ENCODE peak calls at places on chromosomes 16 and 17, in six cellular contexts. W, Z, U, M, B and H are unnamed samples.

GRCh38 chr17:4433515-4434031 is at the start of gene SPNS3:
- DNase-seq in W (no peak), Z (no peak), U (no peak), M (no peak), B (no peak), H (no peak)

GRCh38 chr17:82380860-82381702 is 9.5 kb downstream of the UTS2R start:
- DNase-seq in W (no peak), Z (no peak), U (no peak), M (no peak), B (no peak), H (no peak)

GRCh38 chr17:74736423-74737298 is at the start of gene RAB37:
- DNase-seq in W (peak), Z (peak), U (no peak), M (no peak), B (no peak), H (peak)

GRCh38 chr16:89484923-89485679 is 5.3 kb downstream of the ANKRD11 start:
- DNase-seq in W (no peak), Z (no peak), U (no peak), M (no peak), B (no peak), H (no peak)

GRCh38 chr17:37520174-37520573 is 30.5 kb downstream of the DUSP14 start:
- DNase-seq in W (no peak), Z (no peak), U (no peak), M (no peak), B (no peak), H (no peak)

GRCh38 chr17:76046064-76046463 is 19.0 kb upstream of the EVPL start:
- DNase-seq in W (no peak), Z (no peak), U (no peak), M (no peak), B (no peak), H (no peak)

GRCh38 chr17:67629963-67630320 is 87.8 kb upstream of the NOL11 start:
- DNase-seq in W (no peak), Z (peak), U (no peak), M (no peak), B (no peak), H (no peak)

GRCh38 chr17:20095366-20096080 is 86.4 kb downstream of the SPECC1 start:
- DNase-seq in W (no peak), Z (peak), U (peak), M (peak), B (peak), H (no peak)

GRCh38 chr16:89510526-89510925 is 2.3 kb downstream of the SPG7 start:
- DNase-seq in W (no peak), Z (no peak), U (no peak), M (no peak), B (no peak), H (no peak)

GRCh38 chr17:46733837-46734516 is 84.5 kb downstream of the WNT3 start:
- DNase-seq in W (no peak), Z (no peak), U (no peak), M (no peak), B (no peak), H (no peak)

GRCh38 chr16:12661656-12662172 is 142.0 kb downstream of the CPPED1 start:
- DNase-seq in W (peak), Z (peak), U (no peak), M (no peak), B (no peak), H (no peak)

GRCh38 chr17:78921437-78921971 is 3.7 kb downstream of the TIMP2 start:
- DNase-seq in W (no peak), Z (no peak), U (no peak), M (no peak), B (no peak), H (no peak)

GRCh38 chr17:73342549-73343167 is 30.9 kb upstream of the CDC42EP4 start:
- DNase-seq in W (no peak), Z (peak), U (no peak), M (no peak), B (no peak), H (no peak)

GRCh38 chr17:2034806-2035548 is 5.0 kb downstream of the DPH1 start:
- DNase-seq in W (no peak), Z (no peak), U (no peak), M (no peak), B (no peak), H (no peak)

GRCh38 chr16:57873218-57873617 is 70.9 kb upstream of the KIFC3 start:
- DNase-seq in W (peak), Z (no peak), U (no peak), M (no peak), B (no peak), H (no peak)

GRCh38 chr16:47884131-47884725 is 271.6 kb downstream of the ABCC12 start:
- DNase-seq in W (no peak), Z (no peak), U (no peak), M (no peak), B (no peak), H (no peak)

GRCh38 chr17:56737741-56738161 is 96.0 kb downstream of the C17orf67 start:
- DNase-seq in W (no peak), Z (no peak), U (no peak), M (no peak), B (no peak), H (no peak)

GRCh38 chr16:53129281-53130192 is 74.7 kb downstream of the CHD9 start:
- DNase-seq in W (no peak), Z (no peak), U (no peak), M (no peak), B (peak), H (no peak)

GRCh38 chr16:53131050-53131362 is 76.2 kb downstream of the CHD9 start:
- DNase-seq in W (no peak), Z (no peak), U (no peak), M (no peak), B (no peak), H (no peak)

GRCh38 chr16:53131363-53132071 is 76.7 kb downstream of the CHD9 start:
- DNase-seq in W (peak), Z (peak), U (peak), M (peak), B (peak), H (peak)

GRCh38 chr16:53132406-53132805 is 77.6 kb downstream of the CHD9 start:
- DNase-seq in W (no peak), Z (no peak), U (no peak), M (no peak), B (no peak), H (no peak)

GRCh38 chr16:53130193-53131049 is 75.6 kb downstream of the CHD9 start:
- DNase-seq in W (peak), Z (peak), U (peak), M (peak), B (peak), H (peak)
- TF ChIP-seq POLR2A in W (peak), Z (peak), U (peak), M (no peak), B (peak), H (peak)

GRCh38 chr16:68134644-68135043 is 49.5 kb downstream of the NFATC3 start:
- DNase-seq in W (no peak), Z (no peak), U (no peak), M (no peak), B (no peak), H (no peak)
- TF ChIP-seq CTCF in W (no peak), Z (no peak), U (no peak), M (no peak), B (no peak), H (no peak)

DNA sequence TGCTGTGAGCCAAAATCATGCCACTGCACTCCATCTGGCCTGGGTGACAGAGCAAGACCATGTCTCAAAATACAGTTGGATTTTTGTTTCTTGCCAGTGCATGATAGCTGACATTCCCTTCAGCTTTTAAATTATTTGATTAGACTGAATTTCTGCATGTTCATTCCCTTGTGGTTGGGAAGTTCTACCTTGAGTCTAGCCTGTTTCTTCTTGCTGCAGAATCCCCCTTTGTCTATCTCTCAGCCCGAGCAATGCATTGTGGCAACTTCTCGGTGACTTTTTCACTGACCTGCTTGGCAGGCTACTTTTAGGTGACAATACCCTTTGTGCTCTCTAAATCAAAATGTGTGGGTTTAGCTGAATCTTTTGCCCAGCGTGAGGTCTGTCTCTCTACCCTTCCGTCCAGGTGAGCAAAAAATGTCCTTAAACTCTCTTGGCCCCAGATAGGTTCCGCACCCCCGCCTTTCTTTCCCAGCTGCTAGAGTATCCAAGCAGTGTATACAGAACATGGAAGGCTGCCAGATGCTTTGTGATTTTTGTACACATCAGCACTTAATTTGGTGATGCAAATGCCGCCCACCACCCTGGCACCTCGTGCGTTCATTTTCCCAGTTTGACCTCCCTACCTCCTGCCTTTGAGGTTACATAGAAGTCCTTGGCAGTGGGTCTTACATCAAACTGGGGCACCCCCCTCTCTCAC is 130.2 kb downstream of the ABCC6 start:
- DNase-seq in W (no peak), Z (no peak), U (peak), M (no peak), B (no peak), H (no peak)
- TF ChIP-seq POLR2A in W (no peak), Z (no peak), U (no peak), M (no peak), B (no peak), H (no peak)

DNA sequence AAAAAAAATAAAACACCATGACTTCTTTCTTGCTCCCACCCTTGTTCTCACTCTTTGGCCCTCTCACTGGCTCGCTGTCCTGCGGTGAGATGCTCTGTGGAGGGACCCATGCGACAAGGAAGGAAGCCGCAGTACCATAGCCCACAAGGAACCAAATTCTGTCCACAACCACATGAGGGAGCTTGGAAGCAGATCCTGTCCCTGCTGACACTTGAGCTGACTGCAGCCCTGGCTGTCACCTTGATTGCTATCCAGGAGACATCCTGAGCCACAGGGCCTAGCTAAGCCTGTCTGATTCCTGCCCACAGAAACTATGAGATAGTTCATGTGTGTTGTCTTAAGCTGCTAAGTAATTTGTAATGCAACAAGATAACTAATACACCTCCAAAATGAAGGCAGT is 4.8 kb upstream of the MT2A start:
- DNase-seq in W (no peak), Z (peak), U (no peak), M (no peak), B (peak), H (no peak)
- TF ChIP-seq CTCF in W (peak), Z (peak), U (no peak), M (peak), B (peak), H (peak)

DNA sequence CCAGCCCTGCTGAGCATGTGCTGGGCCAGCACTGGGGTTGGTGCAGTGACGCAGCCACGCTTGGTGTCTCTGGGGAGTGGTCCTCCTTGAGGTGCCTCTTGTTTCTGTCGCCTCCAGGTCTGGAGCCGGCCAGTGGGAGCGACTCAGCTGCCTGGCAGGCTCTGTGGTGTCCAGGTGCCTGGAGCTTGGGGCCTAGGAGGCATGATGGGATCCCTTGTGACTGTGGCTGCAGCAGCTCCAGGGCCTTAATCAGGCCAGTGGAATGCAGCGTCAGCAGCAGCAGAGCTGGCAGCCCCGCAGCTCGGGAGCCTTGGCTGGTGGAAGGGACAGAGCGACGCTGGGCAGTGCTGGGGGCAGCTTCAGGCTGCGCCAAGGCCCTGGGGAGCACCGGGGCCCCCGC is 74.7 kb upstream of the CIBAR2 start:
- DNase-seq in W (no peak), Z (no peak), U (no peak), M (no peak), B (no peak), H (no peak)
- TF ChIP-seq POLR2A in W (no peak), Z (no peak), U (no peak), M (no peak), B (no peak), H (no peak)

DNA sequence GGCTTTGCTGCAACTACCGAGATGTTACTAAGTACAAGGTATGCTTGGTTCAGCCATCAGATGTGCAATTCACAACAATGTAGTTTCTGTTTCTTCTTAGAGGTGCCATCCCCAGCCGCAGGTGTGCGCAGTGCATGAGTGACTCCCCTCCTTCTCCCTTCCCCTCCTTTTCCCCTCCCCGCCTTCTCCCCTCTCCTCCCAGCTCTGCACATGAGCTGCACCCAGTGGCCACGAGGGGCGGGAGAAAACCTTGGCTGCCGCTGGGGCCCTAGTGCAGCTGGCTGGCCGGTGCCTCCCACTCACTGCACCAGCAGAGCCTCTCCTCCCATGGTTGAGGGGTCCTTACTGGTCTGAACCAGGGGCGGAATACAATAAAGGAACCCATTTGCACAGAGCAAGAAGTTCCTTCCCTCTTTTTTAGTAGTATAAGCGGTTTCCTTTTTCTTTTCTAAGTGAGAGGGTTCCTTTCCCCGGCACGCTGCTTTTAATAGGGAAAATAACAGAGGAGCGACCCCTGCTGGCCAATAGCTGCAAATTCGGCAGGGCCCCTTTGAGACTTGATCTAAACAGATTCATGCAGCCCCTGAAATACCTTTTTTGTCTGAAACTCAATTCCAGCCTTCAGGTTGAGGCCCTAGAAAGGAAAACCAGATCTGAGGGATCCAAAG is 7.8 kb upstream of the CCL15 start:
- DNase-seq in W (peak), Z (peak), U (no peak), M (no peak), B (no peak), H (no peak)
- TF ChIP-seq CTCF in W (peak), Z (peak), U (no peak), M (no peak), B (no peak), H (peak)

GRCh38 chr17:45021607-45022287 is 29.7 kb downstream of the DCAKD start:
- DNase-seq in W (peak), Z (peak), U (peak), M (peak), B (peak), H (peak)
- TF ChIP-seq POLR2A in W (no peak), Z (no peak), U (no peak), M (no peak), B (no peak), H (no peak)

DNA sequence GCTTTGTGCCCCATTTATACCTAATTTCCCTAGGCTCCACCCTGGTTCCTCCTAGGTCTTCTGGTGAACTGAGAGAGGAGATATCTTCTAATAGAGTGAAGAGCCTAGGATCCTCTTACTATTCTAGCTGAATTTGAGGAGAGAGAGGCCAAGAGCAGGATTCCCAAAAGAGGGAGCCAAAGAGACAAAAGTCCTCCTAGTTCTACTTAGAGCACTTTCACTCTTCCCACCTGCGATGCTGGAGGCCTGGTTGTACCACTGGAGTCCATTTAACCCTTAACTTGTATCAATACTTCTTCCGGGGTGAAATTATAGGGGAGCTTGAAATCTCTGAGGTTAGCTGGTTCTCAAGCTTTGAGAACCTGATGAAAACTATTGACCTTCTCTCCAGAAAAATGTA is 3.4 kb upstream of the SSH2 start:
- DNase-seq in W (no peak), Z (peak), U (no peak), M (no peak), B (no peak), H (no peak)
- TF ChIP-seq CTCF in W (no peak), Z (peak), U (no peak), M (no peak), B (no peak), H (peak)

GRCh38 chr17:16446338-16446983 is 31.1 kb downstream of the TRPV2 start:
- DNase-seq in W (peak), Z (peak), U (no peak), M (no peak), B (no peak), H (no peak)

GRCh38 chr17:16442141-16442540 is 26.8 kb downstream of the TRPV2 start:
- DNase-seq in W (no peak), Z (no peak), U (no peak), M (no peak), B (no peak), H (no peak)

GRCh38 chr17:16443390-16444257 is 28.3 kb downstream of the TRPV2 start:
- DNase-seq in W (peak), Z (no peak), U (no peak), M (no peak), B (no peak), H (no peak)

GRCh38 chr17:16442594-16443389 is 27.4 kb downstream of the TRPV2 start:
- DNase-seq in W (no peak), Z (no peak), U (no peak), M (no peak), B (no peak), H (no peak)

DNA sequence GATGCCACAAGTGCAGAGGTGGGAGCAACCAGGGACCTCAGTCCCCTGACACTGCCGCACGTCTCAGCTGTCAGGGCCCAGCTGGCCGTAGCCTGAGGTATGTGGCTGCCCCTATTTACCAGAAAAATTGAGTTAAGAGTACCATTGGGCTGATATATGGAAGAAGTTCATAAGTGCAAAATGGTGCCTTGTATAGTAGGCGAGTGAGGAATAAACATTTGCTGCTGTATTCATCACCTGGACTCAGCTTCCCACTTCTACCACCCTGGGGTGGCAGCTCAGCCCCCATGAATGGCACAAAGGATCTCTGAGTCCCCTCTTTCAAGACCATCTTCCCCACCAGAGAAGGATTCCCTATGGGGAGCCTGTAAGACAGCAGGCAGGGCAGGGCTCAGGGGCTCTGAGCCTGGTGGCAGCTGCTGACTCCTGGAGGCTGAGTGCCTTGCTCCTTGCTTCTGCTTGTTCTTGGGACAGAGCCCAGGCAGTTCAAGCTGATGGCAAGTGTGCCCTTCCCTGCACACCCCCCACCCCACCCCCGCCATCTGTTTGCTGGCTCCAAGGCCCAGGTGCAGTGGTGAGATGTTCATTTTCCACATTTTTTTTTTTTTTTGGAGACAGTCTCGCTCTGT is 29.0 kb downstream of the TRPV2 start:
- DNase-seq in W (no peak), Z (peak), U (no peak), M (no peak), B (no peak), H (no peak)
- TF ChIP-seq POLR2A in W (peak), Z (no peak), U (no peak), M (no peak), B (no peak), H (no peak)

DNA sequence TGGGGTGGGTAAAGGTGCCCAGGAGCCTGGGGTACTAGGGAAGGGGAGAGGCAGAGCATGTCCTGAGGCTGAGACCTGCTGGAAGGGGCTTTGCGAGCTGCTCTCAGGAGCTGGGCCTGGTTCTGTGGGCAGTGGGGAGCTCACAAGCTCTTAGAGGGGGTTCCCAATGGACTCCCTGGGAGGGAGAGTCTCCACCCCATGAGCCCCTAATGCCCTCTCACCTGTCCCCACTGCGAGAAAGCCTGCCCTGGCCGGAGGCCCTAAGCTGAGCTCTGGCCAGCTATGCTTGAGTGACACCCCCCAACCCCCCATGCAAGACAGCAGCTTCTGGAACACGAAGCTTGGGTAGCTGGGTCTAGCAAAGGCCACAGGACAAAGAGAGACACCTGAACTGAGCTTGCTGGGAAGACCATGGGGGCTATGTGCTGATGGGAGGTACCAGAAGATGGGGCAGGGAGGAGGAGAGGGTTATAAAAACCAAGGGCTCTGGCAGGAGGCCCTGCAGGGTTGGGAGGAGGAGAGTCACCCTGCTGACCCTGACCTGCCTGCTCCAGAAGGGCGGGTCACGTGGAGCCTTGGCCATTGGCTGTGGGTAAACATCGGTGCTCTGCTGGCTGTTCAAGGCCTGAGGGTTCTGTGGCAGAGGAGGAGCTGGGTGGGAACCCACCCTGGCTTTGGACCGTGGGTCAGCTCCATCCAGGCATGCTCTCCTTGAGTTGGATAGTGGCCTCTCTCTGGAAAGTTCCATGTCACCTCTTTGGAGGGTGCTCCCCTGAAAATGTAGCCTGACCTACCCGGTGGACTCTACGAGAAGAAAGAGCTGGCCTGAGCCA is 106.7 kb downstream of the RAB11FIP4 start:
- DNase-seq in W (no peak), Z (no peak), U (no peak), M (no peak), B (no peak), H (peak)
- TF ChIP-seq CTCF in W (no peak), Z (no peak), U (no peak), M (no peak), B (no peak), H (no peak)